ENCODE peak calls at places on chromosomes 3 and 15, in four cellular contexts. O is HepG2, E is SK-N-SH, W is K562. K is an unnamed sample.
A peak's percentile ranks its signal among the peaks of the same experiment; 100 is the strongest.

GRCh38 chr15:77692614-77693013 is 59.9 kb upstream of the LINGO1 start:
- DNase-seq in O (no peak), E (no peak), W (no peak), K (no peak)

GRCh38 chr3:4996771-4997291 is 17.6 kb downstream of the BHLHE40 start:
- DNase-seq in O (no peak), E (no peak), W (peak; percentile 78), K (no peak)

GRCh38 chr15:65189102-65189740 is 4.1 kb upstream of the CLPX start:
- DNase-seq in O (peak; percentile 54), E (peak; percentile 80), W (peak; percentile 67), K (peak; percentile 54)

GRCh38 chr3:194472290-194472920 is 14.4 kb downstream of the ATP13A3 start:
- DNase-seq in O (peak; percentile 58), E (peak; percentile 40), W (peak; percentile 67), K (no peak)

GRCh38 chr3:74601793-74602192 is 12.7 kb downstream of the CNTN3 start:
- DNase-seq in O (no peak), E (no peak), W (no peak), K (no peak)

GRCh38 chr15:80153900-80154299 is 1.1 kb downstream of the FAH start:
- DNase-seq in O (no peak), E (no peak), W (peak; percentile 82), K (no peak)

GRCh38 chr15:92665100-92665555 is 9.6 kb upstream of the FAM174B start:
- DNase-seq in O (no peak), E (no peak), W (no peak), K (no peak)

GRCh38 chr15:65819563-65819960 is 27.5 kb upstream of the DENND4A start:
- DNase-seq in O (peak; percentile 45), E (no peak), W (peak; percentile 87), K (no peak)

GRCh38 chr15:70437882-70438331 is 325.5 kb downstream of the UACA start:
- DNase-seq in O (no peak), E (peak; percentile 65), W (no peak), K (no peak)

GRCh38 chr15:85276921-85277320 is 103.5 kb upstream of the AKAP13 start:
- DNase-seq in O (no peak), E (no peak), W (no peak), K (no peak)

GRCh38 chr3:63351159-63352007 is 73.3 kb downstream of the SYNPR start:
- DNase-seq in O (peak; percentile 51), E (peak; percentile 49), W (peak; percentile 46), K (no peak)

GRCh38 chr15:58058729-58059128 is 6.8 kb downstream of the ALDH1A2 start:
- DNase-seq in O (no peak), E (no peak), W (no peak), K (no peak)

GRCh38 chr3:104080228-104080627 is 1286.5 kb upstream of the ALCAM start:
- DNase-seq in O (no peak), E (no peak), W (no peak), K (no peak)

GRCh38 chr3:195061756-195062655 is 209.0 kb downstream of the XXYLT1 start:
- DNase-seq in O (no peak), E (no peak), W (no peak), K (no peak)

GRCh38 chr3:151434151-151434890 is 26.5 kb downstream of the IGSF10 start:
- DNase-seq in O (no peak), E (no peak), W (no peak), K (no peak)

GRCh38 chr15:36756707-36757106 is 177.3 kb downstream of the CDIN1 start:
- DNase-seq in O (no peak), E (no peak), W (no peak), K (no peak)

GRCh38 chr15:52224211-52224610 is 33.0 kb upstream of the GNB5 start:
- DNase-seq in O (no peak), E (no peak), W (no peak), K (no peak)

DNA sequence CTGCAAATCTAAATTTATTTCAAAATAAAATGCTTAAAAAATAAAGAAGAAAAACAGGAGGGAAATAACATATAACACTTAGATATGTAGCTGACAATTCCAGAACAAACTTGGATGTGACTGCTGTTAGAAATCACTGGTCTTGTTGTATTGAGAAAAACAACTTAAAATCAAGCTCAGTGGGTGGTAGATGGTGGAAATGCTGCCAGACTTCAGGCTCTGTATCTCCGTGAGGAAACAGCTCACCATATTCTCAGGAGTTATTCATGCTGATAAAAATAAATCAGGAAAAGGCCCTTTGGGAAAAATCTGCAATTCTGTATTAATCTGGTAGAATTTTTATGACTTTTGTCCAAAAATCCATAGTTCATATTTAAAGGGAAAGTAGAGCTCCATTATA is 477.6 kb downstream of the RAP2B start:
- DNase-seq in O (no peak), E (no peak), W (no peak), K (no peak)
- TF ChIP-seq FOXJ3 in O (no peak), E (no peak), W (no peak), K (no peak)

DNA sequence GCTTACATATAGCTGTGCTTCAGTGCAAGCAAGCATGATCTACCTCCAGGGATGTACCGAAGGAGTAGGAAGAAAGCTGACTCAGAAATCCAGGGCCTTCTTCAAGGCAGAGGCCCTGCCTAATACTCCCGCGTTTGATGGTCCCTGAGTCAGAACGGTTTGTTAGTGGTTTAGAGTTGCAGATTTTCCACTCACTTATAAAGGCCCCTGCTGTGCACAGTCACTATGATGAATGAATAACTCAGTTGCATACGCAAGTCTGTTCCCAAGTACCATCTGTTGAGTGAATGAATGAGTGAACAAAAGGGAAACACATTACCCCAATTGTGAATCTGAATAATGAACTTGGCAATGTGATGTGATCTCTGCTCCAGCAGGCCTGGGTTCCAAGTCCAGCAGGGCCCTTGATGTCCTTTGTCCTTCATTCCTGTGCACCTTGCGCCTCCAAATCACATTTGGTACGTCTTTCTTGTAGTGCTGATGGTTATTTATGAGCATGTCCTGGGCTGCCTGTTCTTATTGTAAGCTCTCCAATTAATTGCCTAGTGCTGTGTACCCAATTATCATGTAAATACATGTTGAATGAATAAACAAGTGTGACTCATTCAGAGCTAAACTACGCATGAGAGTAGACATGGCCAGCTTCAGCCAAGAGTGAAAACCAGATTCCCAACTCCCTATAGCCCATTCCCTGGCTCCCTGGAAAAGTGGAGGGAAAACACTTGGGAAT is 85.3 kb upstream of the LIMD1 start:
- DNase-seq in O (no peak), E (no peak), W (peak; percentile 13), K (no peak)
- TF ChIP-seq FOXJ3 in O (no peak), E (no peak), W (no peak), K (no peak)

GRCh38 chr3:183844606-183845005 is 19.2 kb upstream of the MAP6D1 start:
- DNase-seq in O (peak; percentile 15), E (no peak), W (no peak), K (no peak)
- TF ChIP-seq FOXJ3 in O (no peak), E (no peak), W (no peak), K (no peak)

DNA sequence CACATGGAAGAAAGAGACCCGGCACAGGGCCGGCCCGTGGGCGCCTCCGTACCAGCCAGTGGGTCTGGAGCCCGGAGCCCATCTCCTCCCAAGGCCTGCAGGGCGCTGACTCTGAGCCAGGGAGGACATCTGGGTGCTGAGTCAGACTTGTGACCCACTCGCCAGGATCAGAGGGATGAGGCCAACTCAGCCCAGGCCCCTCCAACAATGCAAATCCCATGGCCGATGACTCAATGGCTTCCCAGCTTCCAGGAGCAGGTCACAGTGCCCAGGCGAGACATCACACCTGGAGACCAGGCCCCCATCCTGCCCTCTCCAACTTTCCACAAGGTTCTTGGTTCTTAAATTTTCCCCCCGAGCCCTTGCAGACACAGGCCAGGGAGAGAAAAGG is 95.1 kb downstream of the LRIG1 start:
- DNase-seq in O (no peak), E (no peak), W (no peak), K (no peak)
- TF ChIP-seq FOXJ3 in O (no peak), E (no peak), W (no peak), K (no peak)

GRCh38 chr15:25939122-25939521 is 76.0 kb upstream of the ATP10A start:
- DNase-seq in O (no peak), E (no peak), W (no peak), K (no peak)
- TF ChIP-seq FOXJ3 in O (no peak), E (no peak), W (no peak), K (no peak)

DNA sequence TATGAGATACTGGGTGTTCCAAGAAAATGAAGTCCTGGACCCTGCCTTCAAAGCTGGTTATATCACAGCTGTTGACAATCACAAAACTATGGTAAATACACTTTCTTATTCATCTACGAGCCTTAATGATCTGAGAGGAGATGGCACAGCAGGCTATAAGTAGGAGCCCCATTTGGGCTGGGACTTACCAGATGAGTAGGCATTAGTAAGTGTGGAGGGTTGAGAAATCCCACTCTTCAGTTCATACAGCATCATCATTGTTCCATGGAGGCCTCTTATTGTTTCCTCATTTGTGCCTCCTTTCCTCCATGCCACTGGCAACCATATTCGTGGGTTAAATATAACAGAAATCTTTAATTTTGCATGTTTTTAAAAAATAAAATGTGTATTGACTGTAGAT is 67.0 kb downstream of the CMTM8 start:
- DNase-seq in O (no peak), E (no peak), W (no peak), K (no peak)
- TF ChIP-seq FOXJ3 in O (no peak), E (no peak), W (no peak), K (no peak)

GRCh38 chr3:125069452-125069851 is 13.7 kb upstream of the HEG1 start:
- DNase-seq in O (no peak), E (no peak), W (no peak), K (no peak)

GRCh38 chr3:125062904-125063618 is 7.3 kb upstream of the HEG1 start:
- DNase-seq in O (peak; percentile 99), E (no peak), W (no peak), K (no peak)

GRCh38 chr3:125068265-125068664 is 12.5 kb upstream of the HEG1 start:
- DNase-seq in O (no peak), E (no peak), W (no peak), K (no peak)

GRCh38 chr3:125069968-125070745 is 14.4 kb upstream of the HEG1 start:
- DNase-seq in O (no peak), E (no peak), W (no peak), K (no peak)

DNA sequence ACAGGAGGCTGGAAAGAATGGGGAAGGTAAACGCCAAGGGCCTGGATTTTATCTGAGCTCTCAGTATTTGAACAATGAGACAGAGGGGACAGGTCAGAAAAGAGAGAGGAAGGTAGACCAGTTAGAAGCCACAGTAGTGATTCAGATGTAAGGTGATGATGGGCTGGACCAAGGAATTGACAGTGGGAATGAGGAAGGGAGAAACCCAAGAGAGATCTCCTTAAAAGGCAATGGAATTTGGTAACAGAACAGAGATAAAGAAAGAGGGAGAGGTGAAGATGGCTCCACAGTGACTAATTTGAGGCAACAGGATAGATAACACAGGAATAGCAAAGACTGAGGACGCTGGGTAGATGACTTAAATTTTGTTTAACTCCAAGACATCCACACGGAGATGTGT is 11.4 kb upstream of the HEG1 start:
- DNase-seq in O (no peak), E (no peak), W (no peak), K (no peak)
- TF ChIP-seq FOXJ3 in O (no peak), E (no peak), W (no peak), K (no peak)

DNA sequence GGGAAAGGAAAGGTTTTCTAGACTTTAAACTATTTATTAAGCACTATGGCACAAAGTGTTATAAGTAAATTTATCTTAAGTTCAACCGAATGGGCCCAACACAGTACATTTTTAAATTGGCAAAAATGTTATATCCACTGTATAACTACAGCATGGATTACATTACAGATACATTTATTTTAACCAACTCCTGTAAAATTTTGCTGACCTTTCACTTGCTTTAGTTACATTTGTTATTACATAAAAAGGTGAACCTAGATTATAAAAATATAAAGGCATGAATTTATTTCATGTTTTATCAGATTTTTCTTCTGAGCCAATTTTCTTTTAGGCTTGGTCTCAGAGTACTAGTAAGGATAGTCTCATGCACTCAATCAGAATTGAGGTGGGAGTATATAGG is 221.9 kb upstream of the GBE1 start:
- DNase-seq in O (no peak), E (no peak), W (no peak), K (no peak)
- TF ChIP-seq FOXJ3 in O (no peak), E (no peak), W (no peak), K (no peak)

K was measured in WTC11.